ENCODE peak calls at places on chromosome 11, in five cellular contexts. M is GM23338, Z is HCT116, I is GM12878, N is endothelial cell of umbilical vein. G is an unnamed sample.

GRCh38 chr11:67366546-67366945 is 6.9 kb downstream of the CLCF1 start:
- DNase-seq in I (no peak), M (no peak), Z (no peak), N (no peak), G (no peak)

GRCh38 chr11:94968334-94968958 is 4.9 kb downstream of the CWC15 start:
- DNase-seq in M (peak; percentile 18), I (no peak), Z (no peak), N (peak; percentile 27), G (no peak)

GRCh38 chr11:32584921-32585320 is 1.3 kb downstream of the EIF3M start:
- DNase-seq in Z (no peak), M (peak; percentile 62), I (no peak), N (peak; percentile 24), G (no peak)

GRCh38 chr11:74744277-74744676 is 4.4 kb upstream of the RNF169 start:
- DNase-seq in Z (no peak), I (no peak), N (peak; percentile 48), M (no peak), G (no peak)

GRCh38 chr11:81203876-81204275 is 1529.8 kb downstream of the FAM181B start:
- DNase-seq in N (no peak), I (no peak), M (no peak), Z (no peak), G (no peak)

GRCh38 chr11:118042791-118043190 is 34.1 kb upstream of the TMPRSS4 start:
- DNase-seq in I (no peak), M (no peak), Z (no peak), N (no peak), G (no peak)

GRCh38 chr11:71084306-71085012 is 167.9 kb downstream of the SHANK2 start:
- DNase-seq in M (no peak), N (no peak), Z (no peak), I (no peak), G (no peak)

GRCh38 chr11:94325681-94326080 is 21.3 kb downstream of the IZUMO1R start:
- DNase-seq in Z (peak; percentile 41), M (peak; percentile 84), N (peak; percentile 44), I (peak; percentile 9), G (no peak)

GRCh38 chr11:61267437-61267841 is 26.5 kb downstream of the PGA5 start:
- DNase-seq in M (no peak), Z (no peak), N (no peak), I (no peak), G (no peak)

DNA sequence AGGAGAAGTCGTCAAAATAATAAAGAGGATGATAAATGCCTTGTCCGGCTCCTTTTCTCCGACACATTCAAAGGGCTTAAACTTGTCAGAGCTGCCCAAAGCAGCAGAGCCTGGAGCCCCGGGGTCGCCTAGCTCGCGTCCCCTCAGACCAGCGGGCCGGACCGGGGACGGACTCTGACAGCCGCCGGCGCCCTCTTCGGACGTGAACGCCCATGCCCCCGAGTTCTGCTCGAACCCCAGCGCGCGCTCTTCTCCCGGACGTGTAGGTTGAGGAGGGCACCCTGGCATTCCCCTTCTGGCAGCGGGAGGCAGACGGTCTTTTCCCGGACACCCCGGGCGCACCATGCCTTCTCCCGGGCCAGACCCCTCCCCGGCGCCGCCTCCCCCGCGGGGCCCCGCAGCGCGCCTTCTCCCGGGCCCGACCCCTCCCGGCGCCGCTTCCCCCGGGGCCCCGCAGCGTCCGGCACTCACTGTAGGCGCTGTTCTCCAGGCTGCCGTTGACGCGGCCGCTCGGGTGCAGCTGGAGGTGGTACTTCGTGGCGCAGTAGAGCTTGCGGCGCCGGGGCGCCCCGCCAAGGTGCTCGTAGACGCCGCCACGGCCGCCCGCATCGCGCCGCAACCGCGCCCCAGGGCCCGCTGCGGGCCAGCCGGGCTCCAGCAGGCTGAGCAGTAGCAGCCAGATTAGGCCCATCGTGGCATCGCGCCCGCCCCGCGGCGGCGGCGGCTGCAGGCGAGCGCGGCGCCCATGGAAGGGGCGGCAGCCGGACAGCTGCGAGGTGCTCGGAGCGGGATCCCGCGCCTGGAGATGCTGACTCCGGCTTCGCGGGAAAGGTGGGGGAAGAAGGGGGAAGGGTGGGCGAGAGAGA is 740 bp downstream of the FGF3 start:
- DNase-seq in N (no peak), M (peak; percentile 48), I (no peak), Z (no peak), G (no peak)
- TF ChIP-seq EZH2 in N (no peak), M (peak; percentile 92), I (no peak), Z (no peak), G (peak; percentile 73)

GRCh38 chr11:102306817-102307814 is 10.2 kb upstream of the BIRC3 start:
- DNase-seq in M (no peak), I (no peak), Z (no peak), N (no peak), G (no peak)

GRCh38 chr11:102304686-102305085 is 12.6 kb upstream of the BIRC3 start:
- DNase-seq in N (no peak), Z (no peak), I (no peak), M (no peak), G (no peak)

GRCh38 chr11:102305352-102306047 is 11.8 kb upstream of the BIRC3 start:
- DNase-seq in I (no peak), M (no peak), Z (no peak), N (no peak), G (no peak)

GRCh38 chr11:102309621-102310541 is 7.4 kb upstream of the BIRC3 start:
- DNase-seq in I (no peak), N (no peak), Z (no peak), M (peak; percentile 87), G (peak; percentile 88)

DNA sequence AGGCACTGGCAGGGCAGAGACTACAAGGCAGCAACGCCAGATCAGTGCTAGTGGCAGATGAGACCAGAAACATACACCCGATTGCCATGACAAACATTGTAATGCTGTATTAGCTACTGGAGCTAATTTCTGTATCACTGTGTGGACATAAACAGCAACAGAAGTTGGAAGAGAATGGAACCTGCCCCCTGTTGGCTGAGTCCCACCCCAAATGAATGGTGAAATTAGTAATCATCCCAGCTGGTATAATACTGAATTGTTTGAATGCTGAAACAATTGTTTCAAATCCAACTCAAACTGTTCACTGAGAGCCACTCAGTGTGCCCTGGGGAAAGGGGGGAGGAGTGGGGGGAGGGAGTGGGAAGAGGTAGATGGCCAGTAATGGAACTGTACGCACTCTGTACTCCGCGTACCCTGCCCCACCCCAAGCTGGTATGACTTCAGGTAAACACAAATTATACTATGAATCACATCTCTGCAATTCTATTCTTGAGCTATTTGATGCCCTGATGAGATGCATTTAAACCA is 11.2 kb upstream of the BIRC3 start:
- DNase-seq in Z (no peak), M (no peak), N (no peak), I (no peak), G (no peak)
- TF ChIP-seq POLR2AphosphoS5 in Z (no peak), M (no peak), N (no peak), I (no peak), G (no peak)

DNA sequence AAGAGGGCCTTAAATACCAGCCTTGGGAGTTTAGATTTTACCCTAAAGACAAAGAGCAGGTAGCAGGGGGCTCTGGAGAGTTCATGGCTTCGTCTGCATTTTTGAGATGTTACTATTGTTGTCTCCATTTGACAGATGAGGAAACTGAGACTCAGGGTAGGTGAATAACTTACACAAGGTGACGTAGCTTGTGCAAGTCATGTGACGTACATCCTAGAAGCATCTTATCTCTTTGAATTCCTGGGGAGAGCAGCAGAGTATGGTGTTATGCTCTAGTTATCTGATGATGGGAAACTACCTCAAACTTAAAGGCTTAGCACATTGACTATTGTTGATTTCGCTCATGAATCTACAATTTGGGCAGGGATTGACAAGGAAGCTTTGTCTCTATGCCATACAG is 52.3 kb upstream of the TSKU start:
- DNase-seq in I (no peak), Z (no peak), N (no peak), M (no peak), G (no peak)
- TF ChIP-seq EZH2 in I (no peak), Z (no peak), N (no peak), M (no peak), G (no peak)

GRCh38 chr11:12118940-12119339 is 8.6 kb downstream of the MICAL2 start:
- DNase-seq in Z (no peak), N (no peak), I (no peak), M (peak; percentile 21), G (no peak)
- TF ChIP-seq POLR2AphosphoS5 in Z (no peak), N (no peak), I (no peak), M (no peak), G (no peak)

GRCh38 chr11:1547467-1548098 is 24.5 kb downstream of the DUSP8 start:
- DNase-seq in N (no peak), M (no peak), I (no peak), Z (no peak), G (no peak)
- TF ChIP-seq EZH2 in N (peak; percentile 93), M (peak; percentile 50), I (no peak), Z (no peak), G (peak; percentile 58)

GRCh38 chr11:108654994-108655631 is 9.8 kb upstream of the DDX10 start:
- DNase-seq in N (peak; percentile 47), Z (peak; percentile 54), I (no peak), M (peak; percentile 69), G (no peak)
- TF ChIP-seq POLR2AphosphoS5 in N (no peak), Z (no peak), I (no peak), M (no peak), G (no peak)

GRCh38 chr11:1917523-1918435 is 1.7 kb upstream of the TNNT3 start:
- DNase-seq in M (peak; percentile 59), N (no peak), I (no peak), Z (no peak), G (no peak)
- TF ChIP-seq EZH2 in M (no peak), N (no peak), I (no peak), Z (no peak), G (no peak)